ENCODE peak calls at places on chromosomes 2 and 18, in six cellular contexts. One of them, this sample, is unnamed.

GRCh38 chr2:134137182-134137595 is 116.7 kb upstream of the MGAT5 start:
- DNase-seq in neuronal stem cell: no peak
- DNase-seq in IMR-90: peak
- DNase-seq in H9: no peak
- DNase-seq in mesenchymal stem cell: peak
- DNase-seq in H1: no peak
- DNase-seq in this sample: no peak

GRCh38 chr18:49685231-49685942 is 123.5 kb downstream of the LIPG start:
- DNase-seq in neuronal stem cell: no peak
- DNase-seq in IMR-90: peak
- DNase-seq in H9: no peak
- DNase-seq in mesenchymal stem cell: peak
- DNase-seq in H1: no peak
- DNase-seq in this sample: no peak

GRCh38 chr2:143730950-143731254 is 601.7 kb downstream of the ARHGAP15 start:
- DNase-seq in neuronal stem cell: no peak
- DNase-seq in IMR-90: no peak
- DNase-seq in H9: no peak
- DNase-seq in mesenchymal stem cell: peak
- DNase-seq in H1: no peak
- DNase-seq in this sample: no peak

GRCh38 chr18:78496095-78496494 is 483.5 kb upstream of the SALL3 start:
- DNase-seq in neuronal stem cell: no peak
- DNase-seq in IMR-90: no peak
- DNase-seq in H9: no peak
- DNase-seq in mesenchymal stem cell: no peak
- DNase-seq in H1: no peak
- DNase-seq in this sample: no peak

GRCh38 chr18:46297621-46298020 is 193.4 kb downstream of the HAUS1 start:
- DNase-seq in neuronal stem cell: no peak
- DNase-seq in IMR-90: no peak
- DNase-seq in H9: no peak
- DNase-seq in mesenchymal stem cell: no peak
- DNase-seq in H1: no peak
- DNase-seq in this sample: no peak

GRCh38 chr2:222074674-222075073 is 224.1 kb downstream of the PAX3 start:
- DNase-seq in neuronal stem cell: no peak
- DNase-seq in IMR-90: no peak
- DNase-seq in H9: no peak
- DNase-seq in mesenchymal stem cell: no peak
- DNase-seq in H1: no peak
- DNase-seq in this sample: peak

GRCh38 chr2:205733648-205734047 is 51.3 kb downstream of the NRP2 start:
- DNase-seq in neuronal stem cell: peak
- DNase-seq in IMR-90: no peak
- DNase-seq in H9: peak
- DNase-seq in mesenchymal stem cell: no peak
- DNase-seq in H1: no peak
- DNase-seq in this sample: no peak

GRCh38 chr18:8771930-8772329 is 66.6 kb downstream of the MTCL1 start:
- DNase-seq in neuronal stem cell: no peak
- DNase-seq in IMR-90: no peak
- DNase-seq in H9: no peak
- DNase-seq in mesenchymal stem cell: no peak
- DNase-seq in H1: no peak
- DNase-seq in this sample: no peak

GRCh38 chr2:239943991-239944441 is 81.1 kb downstream of the NDUFA10 start:
- DNase-seq in neuronal stem cell: no peak
- DNase-seq in IMR-90: no peak
- DNase-seq in H9: no peak
- DNase-seq in mesenchymal stem cell: no peak
- DNase-seq in H1: no peak
- DNase-seq in this sample: no peak

GRCh38 chr2:141714486-141714885 is 416.3 kb downstream of the LRP1B start:
- DNase-seq in neuronal stem cell: no peak
- DNase-seq in IMR-90: no peak
- DNase-seq in H9: no peak
- DNase-seq in mesenchymal stem cell: no peak
- DNase-seq in H1: no peak
- DNase-seq in this sample: no peak

GRCh38 chr18:7383336-7383980 is 152.6 kb downstream of the LRRC30 start:
- DNase-seq in neuronal stem cell: no peak
- DNase-seq in IMR-90: no peak
- DNase-seq in H9: no peak
- DNase-seq in mesenchymal stem cell: no peak
- DNase-seq in H1: no peak
- DNase-seq in this sample: no peak

GRCh38 chr2:203873921-203874631 is 6.5 kb downstream of the CTLA4 start:
- DNase-seq in neuronal stem cell: no peak
- DNase-seq in IMR-90: no peak
- DNase-seq in H9: no peak
- DNase-seq in mesenchymal stem cell: no peak
- DNase-seq in H1: no peak
- DNase-seq in this sample: no peak

GRCh38 chr2:28166956-28167355 is 225.7 kb upstream of the FOSL2 start:
- DNase-seq in neuronal stem cell: no peak
- DNase-seq in IMR-90: peak
- DNase-seq in H9: no peak
- DNase-seq in mesenchymal stem cell: peak
- DNase-seq in H1: no peak
- DNase-seq in this sample: no peak

GRCh38 chr2:239001794-239002193 is 153.9 kb downstream of the TWIST2 start:
- DNase-seq in neuronal stem cell: no peak
- DNase-seq in IMR-90: no peak
- DNase-seq in H9: no peak
- DNase-seq in mesenchymal stem cell: no peak
- DNase-seq in H1: no peak
- DNase-seq in this sample: no peak

GRCh38 chr2:216163518-216163917 is 54.4 kb downstream of the XRCC5 start:
- DNase-seq in neuronal stem cell: no peak
- DNase-seq in IMR-90: peak
- DNase-seq in H9: no peak
- DNase-seq in mesenchymal stem cell: peak
- DNase-seq in H1: no peak
- DNase-seq in this sample: no peak

GRCh38 chr2:101278925-101279324 is 26.2 kb downstream of the CNOT11 start:
- DNase-seq in neuronal stem cell: no peak
- DNase-seq in IMR-90: no peak
- DNase-seq in H9: no peak
- DNase-seq in mesenchymal stem cell: no peak
- DNase-seq in H1: no peak
- DNase-seq in this sample: no peak
- H2AK5ac ChIP-seq in neuronal stem cell: no peak
- H2AK5ac ChIP-seq in IMR-90: no peak
- H2AK5ac ChIP-seq in H9: no peak
- H2AK5ac ChIP-seq in mesenchymal stem cell: no peak
- H2AK5ac ChIP-seq in H1: no peak
- H2AK5ac ChIP-seq in this sample: no peak

DNA sequence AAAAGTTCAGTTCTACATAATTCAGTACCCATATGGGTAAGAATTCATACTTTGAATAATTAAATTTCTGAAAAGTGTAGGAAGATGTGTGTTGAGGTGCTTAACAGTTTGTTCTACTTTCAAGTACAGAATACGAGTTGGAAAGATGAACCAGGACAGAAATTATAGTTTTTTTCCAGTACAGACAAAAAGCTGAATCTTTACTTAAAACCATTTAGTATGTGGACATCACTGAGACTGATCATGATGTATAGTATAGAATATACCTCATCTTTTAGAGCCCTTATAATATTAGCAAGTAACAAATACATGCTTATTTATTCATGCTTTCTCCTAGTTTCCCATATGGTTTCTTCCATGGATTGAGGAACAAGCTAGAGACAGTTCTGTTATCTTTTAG is 10.0 kb downstream of the DDX1 start:
- DNase-seq in neuronal stem cell: no peak
- DNase-seq in IMR-90: no peak
- DNase-seq in H9: no peak
- DNase-seq in mesenchymal stem cell: no peak
- DNase-seq in H1: no peak
- DNase-seq in this sample: no peak
- H3K4ac ChIP-seq in neuronal stem cell: no peak
- H3K4ac ChIP-seq in IMR-90: no peak
- H3K4ac ChIP-seq in H9: no peak
- H3K4ac ChIP-seq in mesenchymal stem cell: no peak
- H3K4ac ChIP-seq in H1: no peak
- H3K4ac ChIP-seq in this sample: no peak

GRCh38 chr2:221002101-221002500 is 570.0 kb downstream of the EPHA4 start:
- DNase-seq in neuronal stem cell: no peak
- DNase-seq in IMR-90: no peak
- DNase-seq in H9: no peak
- DNase-seq in mesenchymal stem cell: no peak
- DNase-seq in H1: no peak
- DNase-seq in this sample: no peak

GRCh38 chr2:221005338-221005737 is 566.8 kb downstream of the EPHA4 start:
- DNase-seq in neuronal stem cell: no peak
- DNase-seq in IMR-90: no peak
- DNase-seq in H9: no peak
- DNase-seq in mesenchymal stem cell: no peak
- DNase-seq in H1: no peak
- DNase-seq in this sample: no peak

GRCh38 chr2:221001377-221001776 is 570.7 kb downstream of the EPHA4 start:
- DNase-seq in neuronal stem cell: no peak
- DNase-seq in IMR-90: no peak
- DNase-seq in H9: no peak
- DNase-seq in mesenchymal stem cell: peak
- DNase-seq in H1: no peak
- DNase-seq in this sample: no peak

DNA sequence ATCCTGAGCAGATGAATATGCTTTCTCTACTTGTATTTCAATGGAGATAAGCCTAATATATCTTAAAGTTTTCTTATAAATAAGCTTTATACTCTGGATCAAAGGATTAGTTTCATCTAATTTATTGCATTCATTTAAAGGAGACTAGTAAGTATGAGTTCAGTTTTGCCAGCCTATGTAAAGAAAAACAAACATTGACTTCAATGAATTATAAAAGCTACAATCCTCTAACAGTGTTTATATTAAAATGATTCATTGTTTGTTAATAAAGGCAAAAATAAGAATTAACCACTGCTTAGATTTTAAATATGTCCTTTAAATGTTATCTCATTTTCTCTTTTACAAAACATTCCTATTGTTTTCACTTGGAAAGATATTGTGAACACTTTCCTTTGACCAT is 566.0 kb downstream of the EPHA4 start:
- DNase-seq in neuronal stem cell: no peak
- DNase-seq in IMR-90: peak
- DNase-seq in H9: no peak
- DNase-seq in mesenchymal stem cell: no peak
- DNase-seq in H1: no peak
- DNase-seq in this sample: no peak
- H2AK5ac ChIP-seq in neuronal stem cell: no peak
- H2AK5ac ChIP-seq in IMR-90: no peak
- H2AK5ac ChIP-seq in H9: no peak
- H2AK5ac ChIP-seq in mesenchymal stem cell: no peak
- H2AK5ac ChIP-seq in H1: no peak
- H2AK5ac ChIP-seq in this sample: no peak

GRCh38 chr2:231664727-231665126 is 43.6 kb upstream of the PTMA start:
- DNase-seq in neuronal stem cell: no peak
- DNase-seq in IMR-90: no peak
- DNase-seq in H9: no peak
- DNase-seq in mesenchymal stem cell: no peak
- DNase-seq in H1: no peak
- DNase-seq in this sample: no peak
- H3K4ac ChIP-seq in neuronal stem cell: no peak
- H3K4ac ChIP-seq in IMR-90: peak
- H3K4ac ChIP-seq in H9: no peak
- H3K4ac ChIP-seq in mesenchymal stem cell: peak
- H3K4ac ChIP-seq in H1: no peak
- H3K4ac ChIP-seq in this sample: no peak

GRCh38 chr2:217995741-217996141 is 7.1 kb downstream of the TNS1 start:
- DNase-seq in neuronal stem cell: no peak
- DNase-seq in IMR-90: no peak
- DNase-seq in H9: no peak
- DNase-seq in mesenchymal stem cell: no peak
- DNase-seq in H1: no peak
- DNase-seq in this sample: no peak

GRCh38 chr2:217994776-217995274 is 8.0 kb downstream of the TNS1 start:
- DNase-seq in neuronal stem cell: no peak
- DNase-seq in IMR-90: peak
- DNase-seq in H9: no peak
- DNase-seq in mesenchymal stem cell: peak
- DNase-seq in H1: no peak
- DNase-seq in this sample: peak

GRCh38 chr2:217997510-217997909 is 5.3 kb downstream of the TNS1 start:
- DNase-seq in neuronal stem cell: no peak
- DNase-seq in IMR-90: no peak
- DNase-seq in H9: no peak
- DNase-seq in mesenchymal stem cell: no peak
- DNase-seq in H1: no peak
- DNase-seq in this sample: no peak

GRCh38 chr2:217993817-217994459 is 8.9 kb downstream of the TNS1 start:
- DNase-seq in neuronal stem cell: peak
- DNase-seq in IMR-90: peak
- DNase-seq in H9: peak
- DNase-seq in mesenchymal stem cell: no peak
- DNase-seq in H1: peak
- DNase-seq in this sample: peak

DNA sequence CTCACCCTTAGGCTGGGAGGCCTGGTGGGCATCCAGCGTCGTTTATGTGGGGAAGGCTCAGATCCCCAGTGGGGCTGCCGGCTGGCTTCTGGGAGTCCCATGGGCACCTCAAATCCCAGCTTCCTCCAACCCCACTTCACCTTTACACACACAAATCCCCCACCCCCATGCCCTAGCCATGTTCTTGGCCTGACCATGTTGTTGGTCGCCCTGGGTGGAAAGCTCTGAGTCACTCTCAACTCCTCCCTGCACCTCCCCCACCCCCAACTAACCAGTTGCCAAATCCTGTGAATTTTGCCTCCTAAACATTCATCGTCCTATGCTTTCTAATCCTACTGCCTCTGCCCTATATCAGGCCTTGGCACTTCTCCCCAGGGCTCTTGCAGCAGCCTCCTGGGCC is 6.5 kb downstream of the TNS1 start:
- DNase-seq in neuronal stem cell: no peak
- DNase-seq in IMR-90: peak
- DNase-seq in H9: no peak
- DNase-seq in mesenchymal stem cell: peak
- DNase-seq in H1: no peak
- DNase-seq in this sample: peak
- H2AK5ac ChIP-seq in neuronal stem cell: no peak
- H2AK5ac ChIP-seq in IMR-90: peak
- H2AK5ac ChIP-seq in H9: no peak
- H2AK5ac ChIP-seq in mesenchymal stem cell: peak
- H2AK5ac ChIP-seq in H1: no peak
- H2AK5ac ChIP-seq in this sample: peak

DNA sequence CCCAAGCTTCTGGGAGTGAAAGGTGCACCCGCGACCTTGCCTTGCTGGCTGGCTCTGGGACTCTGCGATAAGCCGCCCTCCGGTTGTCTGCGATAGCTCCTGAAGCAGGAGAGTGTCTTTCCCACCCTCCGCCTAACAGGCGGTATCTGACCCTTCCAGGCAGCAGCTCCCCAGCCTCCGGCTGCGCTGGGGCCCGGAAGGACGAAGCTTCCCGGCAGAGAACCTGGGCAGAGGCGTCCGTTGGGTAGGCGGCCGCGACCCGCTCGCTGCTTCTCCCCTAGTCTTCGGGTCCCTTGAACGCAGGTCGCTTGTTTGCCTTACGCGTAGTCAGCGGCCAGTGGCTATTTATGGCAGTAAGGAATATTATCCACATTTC is 446 bp upstream of the RHBDD1 start:
- DNase-seq in neuronal stem cell: no peak
- DNase-seq in IMR-90: peak
- DNase-seq in H9: peak
- DNase-seq in mesenchymal stem cell: no peak
- DNase-seq in H1: no peak
- DNase-seq in this sample: peak
- H3K4ac ChIP-seq in neuronal stem cell: peak
- H3K4ac ChIP-seq in IMR-90: peak
- H3K4ac ChIP-seq in H9: no peak
- H3K4ac ChIP-seq in mesenchymal stem cell: peak
- H3K4ac ChIP-seq in H1: no peak
- H3K4ac ChIP-seq in this sample: no peak

This sample was measured in trophoblast cell.